ENCODE peak calls at places on chromosomes 2 and 18, in four cellular contexts. A is WTC11, T is HepG2, Z is K562. K is an unnamed sample.

GRCh38 chr2:109265953-109266352 is 136.9 kb downstream of the SH3RF3 start:
- DNase-seq in A (no peak), T (no peak), Z (no peak), K (no peak)

GRCh38 chr2:208619993-208620392 is 213.4 kb downstream of the PTH2R start:
- DNase-seq in T (no peak), Z (peak; percentile 36), A (no peak), K (no peak)

GRCh38 chr2:235949567-235950472 is 218.4 kb downstream of the GBX2 start:
- DNase-seq in T (no peak), A (no peak), Z (no peak), K (no peak)

GRCh38 chr2:171235262-171235881 is 74.7 kb upstream of the TLK1 start:
- DNase-seq in A (no peak), Z (no peak), T (no peak), K (no peak)

GRCh38 chr2:33442528-33443069 is 33.9 kb upstream of the RASGRP3 start:
- DNase-seq in A (no peak), T (no peak), Z (no peak), K (no peak)

GRCh38 chr2:84493494-84493893 is 22.8 kb upstream of the DNAH6 start:
- DNase-seq in A (no peak), Z (no peak), T (no peak), K (no peak)

GRCh38 chr2:1055014-1055595 is 104.5 kb downstream of the SNTG2 start:
- DNase-seq in Z (no peak), T (no peak), A (no peak), K (no peak)

GRCh38 chr2:4556136-4556535 is 852.8 kb downstream of the DCDC2C start:
- DNase-seq in T (no peak), Z (no peak), A (no peak), K (no peak)

GRCh38 chr18:77114564-77115391 is 17.8 kb downstream of the MBP start:
- DNase-seq in A (no peak), Z (peak; percentile 15), T (peak; percentile 93), K (no peak)

GRCh38 chr2:170486730-170487129 is 228.4 kb upstream of the SP5 start:
- DNase-seq in T (no peak), A (no peak), Z (no peak), K (no peak)

GRCh38 chr18:66729459-66730239 is 125.8 kb upstream of the CDH19 start:
- DNase-seq in Z (no peak), A (no peak), T (no peak), K (no peak)

GRCh38 chr2:37181726-37182684 is 6.5 kb downstream of the SULT6B1 start:
- DNase-seq in A (no peak), Z (no peak), T (no peak), K (no peak)

GRCh38 chr18:9101730-9102390 is 639 bp upstream of the NDUFV2 start:
- DNase-seq in T (peak; percentile 67), A (no peak), Z (peak; percentile 74), K (no peak)

GRCh38 chr2:232893834-232894233 is 23.8 kb downstream of the SNORC start:
- DNase-seq in A (no peak), Z (no peak), T (no peak), K (no peak)

GRCh38 chr2:232896111-232896510 is 26.0 kb downstream of the SNORC start:
- DNase-seq in A (no peak), Z (no peak), T (no peak), K (no peak)

GRCh38 chr2:232894746-232895145 is 24.7 kb downstream of the SNORC start:
- DNase-seq in T (no peak), A (no peak), Z (no peak), K (no peak)

GRCh38 chr2:232892843-232893242 is 22.8 kb downstream of the SNORC start:
- DNase-seq in Z (no peak), A (no peak), T (no peak), K (no peak)

DNA sequence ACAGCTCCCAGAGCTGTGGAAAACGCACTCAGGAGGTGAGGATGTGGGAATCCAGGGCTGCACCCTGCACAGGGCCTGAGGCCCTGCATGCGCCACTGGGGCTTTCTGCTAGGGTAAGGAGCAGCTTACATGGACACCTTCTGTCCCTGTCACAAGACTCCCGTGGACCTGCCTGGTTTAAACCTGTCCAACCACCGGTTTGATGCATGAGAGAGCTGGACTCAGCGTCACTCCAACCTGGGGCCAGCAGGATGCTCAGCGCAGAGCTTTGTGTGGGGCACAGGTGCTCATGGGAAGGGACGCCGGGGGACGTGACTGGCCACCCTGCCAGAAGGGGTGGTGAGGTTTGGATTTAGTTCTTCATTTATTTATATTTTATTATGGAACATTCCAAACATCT is 24.2 kb downstream of the SNORC start:
- DNase-seq in T (no peak), Z (no peak), A (no peak), K (no peak)
- TF ChIP-seq SP1 in T (no peak), Z (no peak), A (no peak), K (no peak)

GRCh38 chr18:73908323-73908722 is 239.3 kb downstream of the FBXO15 start:
- DNase-seq in Z (peak; percentile 4), A (peak; percentile 62), T (no peak), K (peak; percentile 16)
- TF ChIP-seq ELF4 in Z (no peak), A (no peak), T (no peak), K (no peak)

GRCh38 chr2:48952071-48952604 is 196.6 kb upstream of the LHCGR start:
- DNase-seq in T (no peak), A (no peak), Z (no peak), K (no peak)

GRCh38 chr2:48954935-48955334 is 199.4 kb downstream of the FSHR start:
- DNase-seq in A (no peak), Z (no peak), T (no peak), K (no peak)

GRCh38 chr2:48952614-48953013 is 197.1 kb upstream of the LHCGR start:
- DNase-seq in A (no peak), T (no peak), Z (no peak), K (no peak)

GRCh38 chr2:48948400-48949110 is 193.0 kb upstream of the LHCGR start:
- DNase-seq in A (no peak), Z (no peak), T (no peak), K (no peak)

DNA sequence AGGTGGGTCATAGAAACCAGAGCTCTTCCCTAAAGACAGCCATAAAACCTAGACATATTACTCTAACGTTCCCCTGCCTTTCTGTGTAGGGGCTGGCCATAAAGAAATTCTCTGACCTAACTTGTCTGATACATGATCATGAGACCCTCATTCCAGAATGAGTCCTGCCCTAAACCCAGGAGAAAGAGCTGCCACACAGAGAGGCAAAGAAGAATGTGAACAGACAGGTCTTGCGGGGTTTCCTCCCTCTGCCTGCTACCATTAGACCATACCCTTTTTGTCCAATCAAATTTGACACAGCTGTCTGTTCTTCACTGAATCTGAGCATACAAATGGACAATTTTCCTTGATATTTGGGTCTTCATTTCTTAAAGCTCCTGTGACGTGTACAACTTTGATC is 198.8 kb upstream of the LHCGR start:
- DNase-seq in Z (no peak), T (no peak), A (no peak), K (no peak)
- TF ChIP-seq SP1 in Z (no peak), T (no peak), A (no peak), K (no peak)

GRCh38 chr2:210224660-210225460 is at the start of gene ACADL:
- DNase-seq in A (peak; percentile 65), T (no peak), Z (no peak), K (peak; percentile 67)
- TF ChIP-seq ELF4 in A (peak; percentile 14), T (no peak), Z (no peak), K (no peak)